ENCODE peak calls at places on chromosome 1, in eight cellular contexts. F is GM23338, Q is testis, B is A549, D is esophagus squamous epithelium, X is heart right ventricle, Y is PC-3, C is Peyer's patch. U is an unnamed sample.
A peak's percentile ranks its signal among the peaks of the same experiment; 100 is the strongest.

GRCh38 chr1:178973671-178974091 is 52.0 kb upstream of the FAM20B start:
- DNase-seq in B (no peak), Y (no peak), F (peak; percentile 26), D (no peak), X (no peak), Q (no peak), C (no peak), U (no peak)

GRCh38 chr1:14862114-14862513 is 263.6 kb downstream of the KAZN start:
- DNase-seq in B (no peak), F (no peak), C (no peak), Y (no peak), D (no peak), Q (no peak), X (no peak), U (no peak)

GRCh38 chr1:235649722-235650163 is at the start of gene GNG4:
- DNase-seq in Q (no peak), X (no peak), C (no peak), Y (no peak), B (peak; percentile 18), F (peak; percentile 75), D (no peak), U (no peak)

GRCh38 chr1:225567789-225568188 is 85.1 kb downstream of the ENAH start:
- DNase-seq in Q (no peak), Y (peak; percentile 34), B (peak; percentile 39), D (no peak), F (peak; percentile 60), X (no peak), C (no peak), U (no peak)

GRCh38 chr1:191629836-191630235 is 528.4 kb upstream of the RGS18 start:
- DNase-seq in D (no peak), Y (no peak), F (peak; percentile 50), Q (no peak), B (peak; percentile 6), C (no peak), X (no peak), U (no peak)

GRCh38 chr1:152185544-152186391 is 26.7 kb upstream of the RPTN start:
- DNase-seq in Q (peak; percentile 54), B (peak; percentile 82), D (no peak), Y (peak; percentile 81), X (no peak), C (peak; percentile 70), F (peak; percentile 81), U (no peak)

GRCh38 chr1:21773585-21773984 is 9.4 kb downstream of the USP48 start:
- DNase-seq in Q (no peak), B (no peak), D (no peak), Y (no peak), C (peak; percentile 64), X (no peak), F (no peak), U (no peak)

GRCh38 chr1:1665815-1666251 is 7.0 kb upstream of the CDK11B start:
- DNase-seq in X (no peak), B (peak; percentile 14), Q (no peak), D (no peak), F (peak; percentile 47), Y (no peak), C (peak; percentile 50), U (no peak)

GRCh38 chr1:7234471-7234755 is 449.2 kb downstream of the CAMTA1 start:
- DNase-seq in Q (no peak), C (no peak), F (no peak), Y (no peak), X (no peak), D (no peak), B (no peak), U (no peak)

GRCh38 chr1:43994794-43995790 is 3.7 kb downstream of the CCDC24 start:
- DNase-seq in Q (no peak), X (no peak), C (no peak), Y (peak; percentile 49), D (no peak), F (peak; percentile 87), B (peak; percentile 53), U (no peak)

DNA sequence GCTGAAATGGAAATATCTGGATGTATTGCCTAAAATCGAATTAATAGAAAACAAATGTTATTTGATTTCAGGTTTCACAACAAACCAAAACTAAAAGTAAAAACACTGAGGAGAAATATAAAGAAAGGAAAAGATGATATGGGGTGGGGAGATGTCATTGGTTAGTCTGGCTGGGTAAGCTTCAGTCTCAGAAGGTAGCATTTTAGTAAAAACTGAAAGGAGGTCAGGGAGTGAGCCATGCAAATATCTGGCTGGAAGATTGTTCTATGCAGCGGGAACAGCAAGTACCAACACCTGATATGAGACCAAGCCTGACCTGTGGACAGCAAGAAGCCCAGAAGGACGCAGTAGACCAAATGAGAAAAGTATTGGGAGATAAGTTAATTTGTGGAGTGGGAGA is 264.6 kb downstream of the LRRC40 start:
- DNase-seq in Y (no peak), Q (no peak), F (no peak), C (no peak), B (no peak), X (no peak), D (no peak), U (no peak)
- H3K27ac ChIP-seq in Y (no peak overlapping the region), Q (no peak overlapping the region), F (no peak overlapping the region), C (no peak overlapping the region), B (no peak overlapping the region), X (no peak overlapping the region), D (no peak overlapping the region), U (no peak overlapping the region)

GRCh38 chr1:160209041-160209655 is 4.0 kb downstream of the PEA15 start:
- DNase-seq in Q (no peak), F (no peak), Y (no peak), X (no peak), B (no peak), D (no peak), C (no peak), U (no peak)

GRCh38 chr1:160210563-160210962 is 5.4 kb downstream of the PEA15 start:
- DNase-seq in C (peak; percentile 42), B (no peak), F (no peak), X (no peak), D (no peak), Q (no peak), Y (no peak), U (no peak)

GRCh38 chr1:160208179-160209040 is 3.2 kb downstream of the PEA15 start:
- DNase-seq in F (no peak), B (no peak), X (peak; percentile 38), D (no peak), C (peak; percentile 39), Y (no peak), Q (no peak), U (no peak)

GRCh38 chr1:160209656-160210046 is 4.5 kb downstream of the PEA15 start:
- DNase-seq in C (no peak), B (no peak), F (peak; percentile 50), X (peak; percentile 64), Y (no peak), D (no peak), Q (peak; percentile 85), U (no peak)

GRCh38 chr1:160211010-160211790 is 6.0 kb downstream of the PEA15 start:
- DNase-seq in B (no peak), F (peak; percentile 76), X (no peak), Y (no peak), Q (no peak), D (no peak), C (no peak), U (no peak)
- H3K27ac ChIP-seq in B (no peak overlapping the region), F (no peak overlapping the region), X (peak overlapping the region; percentile 11), Y (no peak overlapping the region), Q (peak overlapping the region; percentile 37), D (peak overlapping the region; percentile 18), C (no peak overlapping the region), U (no peak overlapping the region)

GRCh38 chr1:71080178-71080781 is 555 bp downstream of the ZRANB2 start:
- DNase-seq in X (no peak), F (peak; percentile 44), Q (peak; percentile 43), D (no peak), C (no peak), Y (no peak), B (peak; percentile 9), U (no peak)
- H3K27ac ChIP-seq in X (peak overlapping the region; percentile 90), F (peak overlapping the region; percentile 12), Q (peak overlapping the region; percentile 78), D (peak overlapping the region; percentile 91), C (peak overlapping the region; percentile 84), Y (peak overlapping the region; percentile 86), B (peak overlapping the region; percentile 95), U (peak overlapping the region; percentile 86)

GRCh38 chr1:246552110-246552509 is 14.0 kb downstream of the TFB2M start:
- DNase-seq in Y (no peak), F (no peak), C (no peak), X (no peak), B (no peak), D (no peak), Q (no peak), U (no peak)

GRCh38 chr1:246549665-246550064 is 16.4 kb downstream of the TFB2M start:
- DNase-seq in Y (no peak), C (no peak), Q (no peak), B (no peak), D (no peak), F (no peak), X (no peak), U (no peak)

GRCh38 chr1:246550402-246550801 is 15.7 kb downstream of the TFB2M start:
- DNase-seq in B (no peak), D (no peak), Y (no peak), C (no peak), Q (no peak), F (no peak), X (no peak), U (no peak)

GRCh38 chr1:246558041-246558440 is 8.0 kb downstream of the TFB2M start:
- DNase-seq in Y (no peak), Q (no peak), F (no peak), X (no peak), B (no peak), D (no peak), C (no peak), U (no peak)

GRCh38 chr1:246554201-246554600 is 11.9 kb downstream of the TFB2M start:
- DNase-seq in Q (no peak), Y (no peak), D (no peak), F (no peak), B (no peak), X (no peak), C (no peak), U (no peak)
- H3K27ac ChIP-seq in Q (no peak overlapping the region), Y (no peak overlapping the region), D (no peak overlapping the region), F (no peak overlapping the region), B (no peak overlapping the region), X (no peak overlapping the region), C (no peak overlapping the region), U (no peak overlapping the region)

DNA sequence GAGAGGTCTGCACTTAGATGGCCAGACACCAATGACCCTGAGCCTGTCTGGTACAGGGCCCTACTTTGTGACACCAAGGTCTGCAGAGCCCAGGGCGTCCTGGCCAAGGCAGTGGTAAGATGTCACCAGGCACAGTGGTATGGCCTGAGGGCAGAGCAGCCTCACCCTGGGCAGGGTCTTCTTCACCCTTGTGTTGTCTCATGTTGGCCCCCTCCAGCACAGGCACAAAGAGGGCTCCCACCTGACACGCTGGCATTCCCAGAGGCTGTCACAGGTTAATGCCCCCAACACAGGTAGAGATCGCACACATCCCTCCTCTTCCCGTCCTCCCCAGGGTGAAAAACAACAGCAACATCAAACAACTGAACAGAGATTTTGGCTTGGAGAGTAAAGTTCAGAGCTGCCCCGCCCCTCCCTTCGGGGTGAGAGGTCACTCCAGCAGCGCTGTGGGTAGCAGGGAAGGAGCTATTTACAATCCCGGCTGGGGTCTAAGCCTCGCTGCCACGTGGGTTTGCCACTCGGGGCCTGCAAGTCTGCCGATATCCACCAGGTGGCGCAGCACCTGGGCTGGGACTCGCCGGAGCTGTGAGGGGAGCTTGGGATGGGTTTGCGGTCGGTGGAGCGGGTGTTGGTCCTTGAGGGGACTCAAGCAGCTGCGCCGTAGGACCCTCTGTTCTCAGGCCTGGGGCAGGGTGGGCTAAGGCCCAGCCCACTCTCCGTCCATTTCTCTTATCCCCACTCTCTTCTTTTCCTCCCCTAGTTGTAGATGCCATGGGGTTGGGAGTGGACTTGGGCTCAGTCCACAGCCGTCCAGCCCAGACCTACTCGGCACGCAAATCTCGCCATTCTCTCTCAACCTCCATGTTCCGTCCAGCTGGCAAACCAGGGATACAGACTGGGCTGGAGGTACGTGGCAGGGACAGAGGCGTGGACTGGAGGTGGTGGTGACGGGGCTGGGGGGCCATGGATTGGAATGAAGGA is 12.7 kb downstream of the EFNA3 start:
- DNase-seq in B (peak; percentile 75), X (peak; percentile 84), Q (peak; percentile 86), Y (peak; percentile 93), F (peak; percentile 94), D (no peak), C (peak; percentile 90), U (no peak)
- H3K27ac ChIP-seq in B (peak overlapping the region; percentile 79), X (no peak overlapping the region), Q (no peak overlapping the region), Y (no peak overlapping the region), F (no peak overlapping the region), D (no peak overlapping the region), C (no peak overlapping the region), U (no peak overlapping the region)

U was measured in epithelial cell of prostate.